ENCODE peak calls at places on chromosomes 13 and 19, in seven cellular contexts. One of them, this sample, is unnamed.

GRCh38 chr13:80313668-80314278 is 27.2 kb downstream of the SPRY2 start:
- DNase-seq in adrenal gland: no peak
- DNase-seq in upper lobe of left lung: no peak
- DNase-seq in prostate gland: no peak
- DNase-seq in transverse colon: no peak
- DNase-seq in thyroid gland: no peak
- DNase-seq in tibial nerve: no peak
- DNase-seq in this sample: no peak

GRCh38 chr13:22311734-22312404 is 641.0 kb downstream of the FGF9 start:
- DNase-seq in thyroid gland: no peak
- DNase-seq in adrenal gland: no peak
- DNase-seq in prostate gland: no peak
- DNase-seq in transverse colon: no peak
- DNase-seq in tibial nerve: peak
- DNase-seq in upper lobe of left lung: peak
- DNase-seq in this sample: no peak

GRCh38 chr13:26457212-26457611 is 100.3 kb upstream of the WASF3 start:
- DNase-seq in prostate gland: no peak
- DNase-seq in transverse colon: no peak
- DNase-seq in adrenal gland: no peak
- DNase-seq in thyroid gland: no peak
- DNase-seq in tibial nerve: no peak
- DNase-seq in upper lobe of left lung: no peak
- DNase-seq in this sample: no peak

GRCh38 chr13:76350399-76350798 is 535.8 kb downstream of the KCTD12 start:
- DNase-seq in tibial nerve: no peak
- DNase-seq in upper lobe of left lung: no peak
- DNase-seq in transverse colon: no peak
- DNase-seq in adrenal gland: no peak
- DNase-seq in prostate gland: no peak
- DNase-seq in thyroid gland: no peak
- DNase-seq in this sample: no peak

GRCh38 chr13:110125613-110126272 is 181.2 kb downstream of the COL4A1 start:
- DNase-seq in transverse colon: no peak
- DNase-seq in upper lobe of left lung: no peak
- DNase-seq in thyroid gland: no peak
- DNase-seq in prostate gland: peak
- DNase-seq in tibial nerve: no peak
- DNase-seq in adrenal gland: no peak
- DNase-seq in this sample: no peak

GRCh38 chr13:32448224-32448623 is 20.3 kb upstream of the N4BP2L1 start:
- DNase-seq in adrenal gland: no peak
- DNase-seq in prostate gland: no peak
- DNase-seq in transverse colon: no peak
- DNase-seq in thyroid gland: no peak
- DNase-seq in upper lobe of left lung: no peak
- DNase-seq in tibial nerve: no peak
- DNase-seq in this sample: no peak

GRCh38 chr19:46976845-46977320 is 42.8 kb upstream of the NPAS1 start:
- DNase-seq in transverse colon: no peak
- DNase-seq in adrenal gland: peak
- DNase-seq in prostate gland: no peak
- DNase-seq in tibial nerve: no peak
- DNase-seq in thyroid gland: peak
- DNase-seq in upper lobe of left lung: no peak
- DNase-seq in this sample: peak

GRCh38 chr13:79282508-79282907 is 123.5 kb downstream of the RBM26 start:
- DNase-seq in tibial nerve: no peak
- DNase-seq in thyroid gland: no peak
- DNase-seq in prostate gland: no peak
- DNase-seq in transverse colon: no peak
- DNase-seq in adrenal gland: no peak
- DNase-seq in upper lobe of left lung: no peak
- DNase-seq in this sample: no peak

GRCh38 chr13:43333176-43333575 is 309.8 kb downstream of the DNAJC15 start:
- DNase-seq in upper lobe of left lung: no peak
- DNase-seq in tibial nerve: no peak
- DNase-seq in adrenal gland: no peak
- DNase-seq in thyroid gland: no peak
- DNase-seq in transverse colon: no peak
- DNase-seq in prostate gland: no peak
- DNase-seq in this sample: no peak

GRCh38 chr13:25478186-25478585 is 106.4 kb downstream of the ATP8A2 start:
- DNase-seq in thyroid gland: no peak
- DNase-seq in prostate gland: no peak
- DNase-seq in upper lobe of left lung: no peak
- DNase-seq in adrenal gland: no peak
- DNase-seq in transverse colon: no peak
- DNase-seq in tibial nerve: no peak
- DNase-seq in this sample: no peak

GRCh38 chr19:38898788-38899446 is 501 bp downstream of the SIRT2 start:
- DNase-seq in adrenal gland: no peak
- DNase-seq in transverse colon: no peak
- DNase-seq in upper lobe of left lung: no peak
- DNase-seq in thyroid gland: no peak
- DNase-seq in prostate gland: peak
- DNase-seq in tibial nerve: peak
- DNase-seq in this sample: no peak

GRCh38 chr13:34748561-34748960 is 193.5 kb upstream of the NBEA start:
- DNase-seq in prostate gland: no peak
- DNase-seq in adrenal gland: no peak
- DNase-seq in transverse colon: no peak
- DNase-seq in tibial nerve: no peak
- DNase-seq in thyroid gland: peak
- DNase-seq in upper lobe of left lung: no peak
- DNase-seq in this sample: no peak

GRCh38 chr19:51145926-51146493 is 3.9 kb downstream of the SIGLEC7 start:
- DNase-seq in transverse colon: no peak
- DNase-seq in upper lobe of left lung: no peak
- DNase-seq in thyroid gland: no peak
- DNase-seq in tibial nerve: no peak
- DNase-seq in prostate gland: no peak
- DNase-seq in adrenal gland: no peak
- DNase-seq in this sample: no peak

GRCh38 chr19:10116085-10116865 is 3.4 kb downstream of the EIF3G start:
- DNase-seq in prostate gland: no peak
- DNase-seq in thyroid gland: no peak
- DNase-seq in tibial nerve: no peak
- DNase-seq in transverse colon: no peak
- DNase-seq in adrenal gland: no peak
- DNase-seq in upper lobe of left lung: peak
- DNase-seq in this sample: no peak

GRCh38 chr13:77300176-77301141 is 26.4 kb downstream of the MYCBP2 start:
- DNase-seq in tibial nerve: no peak
- DNase-seq in transverse colon: no peak
- DNase-seq in prostate gland: no peak
- DNase-seq in thyroid gland: no peak
- DNase-seq in upper lobe of left lung: no peak
- DNase-seq in adrenal gland: no peak
- DNase-seq in this sample: peak

GRCh38 chr13:43848250-43848649 is 31.3 kb downstream of the CCDC122 start:
- DNase-seq in tibial nerve: no peak
- DNase-seq in transverse colon: no peak
- DNase-seq in prostate gland: no peak
- DNase-seq in upper lobe of left lung: no peak
- DNase-seq in adrenal gland: no peak
- DNase-seq in thyroid gland: no peak
- DNase-seq in this sample: no peak

GRCh38 chr13:44244288-44244687 is 129.3 kb upstream of the SERP2 start:
- DNase-seq in upper lobe of left lung: no peak
- DNase-seq in adrenal gland: no peak
- DNase-seq in prostate gland: no peak
- DNase-seq in tibial nerve: no peak
- DNase-seq in transverse colon: no peak
- DNase-seq in thyroid gland: no peak
- DNase-seq in this sample: no peak

DNA sequence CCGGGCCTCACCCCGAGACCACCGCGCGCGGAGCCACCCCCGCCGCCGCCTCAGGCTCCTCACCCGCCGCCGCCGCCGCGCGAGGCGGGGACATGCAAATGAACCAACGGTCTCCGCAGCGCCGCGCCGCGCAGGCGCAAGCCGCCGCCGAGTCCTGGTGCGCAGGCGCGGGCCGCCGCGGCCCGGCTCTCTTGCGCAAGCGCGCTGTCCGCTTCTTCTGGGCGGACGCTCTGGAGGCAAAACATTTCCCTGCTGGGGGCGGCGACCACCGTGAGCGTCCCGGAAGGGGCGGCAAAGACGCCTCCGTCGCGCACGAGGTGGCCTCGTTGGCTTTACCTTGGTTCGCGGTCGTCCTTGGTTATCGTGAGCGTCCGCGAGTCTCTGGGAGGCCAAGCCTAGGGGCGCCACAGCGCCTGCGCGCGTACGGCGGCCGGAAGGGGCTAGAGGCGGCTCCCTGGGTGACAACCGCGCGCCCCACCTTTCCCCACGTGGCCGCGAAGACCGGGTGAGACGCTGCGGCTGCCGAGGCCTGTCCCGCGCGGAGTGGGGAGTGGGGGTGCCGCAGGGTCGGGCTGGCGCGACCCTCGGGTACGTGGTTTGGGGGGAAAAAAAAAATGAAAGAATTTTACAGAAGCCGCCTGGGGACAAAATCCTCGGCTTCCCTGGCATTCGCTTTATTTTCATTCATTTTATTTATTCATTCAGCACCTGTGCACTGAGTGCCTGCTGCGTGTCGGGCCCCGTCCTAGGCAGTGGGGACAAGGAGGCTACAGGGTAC is at the start of the genes ARMC6 and SUGP2:
- DNase-seq in tibial nerve: peak
- DNase-seq in upper lobe of left lung: peak
- DNase-seq in adrenal gland: peak
- DNase-seq in thyroid gland: peak
- DNase-seq in prostate gland: peak
- DNase-seq in transverse colon: peak
- DNase-seq in this sample: peak
- TF ChIP-seq POLR2A in tibial nerve: no peak
- TF ChIP-seq POLR2A in upper lobe of left lung: no peak
- TF ChIP-seq POLR2A in adrenal gland: peak
- TF ChIP-seq POLR2A in thyroid gland: peak
- TF ChIP-seq POLR2A in prostate gland: peak
- TF ChIP-seq POLR2A in transverse colon: peak
- TF ChIP-seq POLR2A in this sample: peak

GRCh38 chr19:17229890-17230289 is 3.9 kb downstream of the OCEL1 start:
- DNase-seq in adrenal gland: no peak
- DNase-seq in upper lobe of left lung: no peak
- DNase-seq in prostate gland: no peak
- DNase-seq in thyroid gland: no peak
- DNase-seq in transverse colon: no peak
- DNase-seq in tibial nerve: no peak
- DNase-seq in this sample: no peak

GRCh38 chr19:17232258-17232657 is 6.2 kb downstream of the OCEL1 start:
- DNase-seq in adrenal gland: no peak
- DNase-seq in prostate gland: no peak
- DNase-seq in upper lobe of left lung: no peak
- DNase-seq in transverse colon: no peak
- DNase-seq in thyroid gland: no peak
- DNase-seq in tibial nerve: no peak
- DNase-seq in this sample: no peak

GRCh38 chr19:17226002-17226933 is at the start of gene OCEL1:
- DNase-seq in transverse colon: peak
- DNase-seq in adrenal gland: peak
- DNase-seq in thyroid gland: peak
- DNase-seq in prostate gland: peak
- DNase-seq in tibial nerve: peak
- DNase-seq in upper lobe of left lung: peak
- DNase-seq in this sample: peak

GRCh38 chr19:17225051-17225450 is 975 bp upstream of the OCEL1 start:
- DNase-seq in tibial nerve: no peak
- DNase-seq in thyroid gland: no peak
- DNase-seq in upper lobe of left lung: no peak
- DNase-seq in prostate gland: no peak
- DNase-seq in adrenal gland: no peak
- DNase-seq in transverse colon: no peak
- DNase-seq in this sample: no peak

DNA sequence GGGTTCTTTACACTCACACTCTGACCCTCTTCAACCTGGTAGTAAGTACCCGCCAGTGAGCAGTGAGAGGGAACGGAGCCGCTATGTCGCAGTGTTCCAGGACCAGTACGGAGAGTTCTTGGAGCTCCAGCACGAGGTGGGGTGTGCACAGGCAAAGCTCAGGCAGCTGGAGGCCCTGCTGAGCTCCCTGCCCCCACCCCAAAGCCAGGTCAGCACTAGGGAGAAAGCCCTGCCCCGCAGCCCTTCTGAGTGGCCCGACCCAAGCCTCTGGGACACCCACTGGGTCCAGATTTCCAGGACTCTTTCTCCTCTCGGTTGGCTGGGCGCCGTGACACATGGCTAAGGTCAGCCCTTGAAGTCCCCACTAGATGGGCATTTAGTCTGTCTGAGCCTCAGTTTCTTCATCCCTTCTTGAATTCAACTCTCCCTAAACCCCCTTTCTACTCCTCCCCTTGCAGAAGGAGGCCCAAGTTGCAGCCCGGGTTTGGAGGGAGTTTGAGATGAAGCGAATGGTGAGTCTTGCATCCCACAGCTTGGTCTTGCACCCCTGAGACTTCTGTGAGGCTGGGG is 1.9 kb downstream of the OCEL1 start:
- DNase-seq in tibial nerve: no peak
- DNase-seq in prostate gland: no peak
- DNase-seq in transverse colon: no peak
- DNase-seq in thyroid gland: peak
- DNase-seq in upper lobe of left lung: no peak
- DNase-seq in adrenal gland: no peak
- DNase-seq in this sample: no peak
- TF ChIP-seq POLR2A in tibial nerve: no peak
- TF ChIP-seq POLR2A in prostate gland: no peak
- TF ChIP-seq POLR2A in transverse colon: no peak
- TF ChIP-seq POLR2A in thyroid gland: peak
- TF ChIP-seq POLR2A in upper lobe of left lung: no peak
- TF ChIP-seq POLR2A in adrenal gland: no peak
- TF ChIP-seq POLR2A in this sample: no peak

GRCh38 chr19:49629659-49630058 is 10.3 kb downstream of the RRAS start:
- DNase-seq in prostate gland: no peak
- DNase-seq in adrenal gland: no peak
- DNase-seq in tibial nerve: no peak
- DNase-seq in transverse colon: no peak
- DNase-seq in thyroid gland: no peak
- DNase-seq in upper lobe of left lung: no peak
- DNase-seq in this sample: no peak
- TF ChIP-seq POLR2A in prostate gland: no peak
- TF ChIP-seq POLR2A in adrenal gland: no peak
- TF ChIP-seq POLR2A in tibial nerve: no peak
- TF ChIP-seq POLR2A in transverse colon: no peak
- TF ChIP-seq POLR2A in thyroid gland: no peak
- TF ChIP-seq POLR2A in upper lobe of left lung: no peak
- TF ChIP-seq POLR2A in this sample: no peak

GRCh38 chr13:113553541-113554332 is 30.8 kb upstream of the TFDP1 start:
- DNase-seq in prostate gland: no peak
- DNase-seq in transverse colon: peak
- DNase-seq in upper lobe of left lung: no peak
- DNase-seq in tibial nerve: no peak
- DNase-seq in thyroid gland: no peak
- DNase-seq in adrenal gland: peak
- DNase-seq in this sample: no peak
- TF ChIP-seq POLR2A in prostate gland: no peak
- TF ChIP-seq POLR2A in transverse colon: no peak
- TF ChIP-seq POLR2A in upper lobe of left lung: no peak
- TF ChIP-seq POLR2A in tibial nerve: no peak
- TF ChIP-seq POLR2A in thyroid gland: no peak
- TF ChIP-seq POLR2A in adrenal gland: no peak
- TF ChIP-seq POLR2A in this sample: no peak

GRCh38 chr13:111546921-111547675 is 226.7 kb downstream of the TEX29 start:
- DNase-seq in thyroid gland: no peak
- DNase-seq in upper lobe of left lung: no peak
- DNase-seq in prostate gland: no peak
- DNase-seq in transverse colon: no peak
- DNase-seq in adrenal gland: no peak
- DNase-seq in tibial nerve: no peak
- DNase-seq in this sample: no peak
- TF ChIP-seq POLR2A in thyroid gland: no peak
- TF ChIP-seq POLR2A in upper lobe of left lung: no peak
- TF ChIP-seq POLR2A in prostate gland: no peak
- TF ChIP-seq POLR2A in transverse colon: no peak
- TF ChIP-seq POLR2A in adrenal gland: no peak
- TF ChIP-seq POLR2A in tibial nerve: no peak
- TF ChIP-seq POLR2A in this sample: no peak

This sample was measured in erythroblast.